ENCODE peak calls at places on chromosome 22, in seven cellular contexts. One of them, this sample, is unnamed.

GRCh38 chr22:19788661-19789225 is 28.2 kb downstream of the TBX1 start:
- DNase-seq in AG09309: no peak
- DNase-seq in coronary artery: no peak
- DNase-seq in NB4: no peak
- DNase-seq in fibroblast of mammary gland: no peak
- DNase-seq in left lung: no peak
- DNase-seq in A549: no peak
- DNase-seq in this sample: no peak

GRCh38 chr22:32413715-32414114 is 1.7 kb upstream of the RTCB start:
- DNase-seq in AG09309: no peak
- DNase-seq in coronary artery: no peak
- DNase-seq in NB4: peak
- DNase-seq in fibroblast of mammary gland: peak
- DNase-seq in left lung: no peak
- DNase-seq in A549: peak
- DNase-seq in this sample: peak

GRCh38 chr22:50061824-50062355 is 3.8 kb upstream of the TTLL8 start:
- DNase-seq in AG09309: no peak
- DNase-seq in coronary artery: no peak
- DNase-seq in NB4: no peak
- DNase-seq in fibroblast of mammary gland: no peak
- DNase-seq in left lung: no peak
- DNase-seq in A549: no peak
- DNase-seq in this sample: no peak

GRCh38 chr22:50486561-50487289 is at the start of gene MIOX:
- DNase-seq in AG09309: no peak
- DNase-seq in coronary artery: no peak
- DNase-seq in NB4: no peak
- DNase-seq in fibroblast of mammary gland: no peak
- DNase-seq in left lung: no peak
- DNase-seq in A549: no peak
- DNase-seq in this sample: no peak

GRCh38 chr22:42990131-42990838 is 24.7 kb downstream of the PACSIN2 start:
- DNase-seq in AG09309: peak
- DNase-seq in coronary artery: no peak
- DNase-seq in NB4: peak
- DNase-seq in fibroblast of mammary gland: peak
- DNase-seq in left lung: no peak
- DNase-seq in A549: peak
- DNase-seq in this sample: no peak

GRCh38 chr22:38882480-38882879 is 10.5 kb upstream of the CBX6 start:
- DNase-seq in AG09309: no peak
- DNase-seq in coronary artery: peak
- DNase-seq in NB4: no peak
- DNase-seq in fibroblast of mammary gland: peak
- DNase-seq in left lung: no peak
- DNase-seq in A549: no peak
- DNase-seq in this sample: no peak

GRCh38 chr22:23536821-23537345 is 43.2 kb downstream of the IGLL1 start:
- DNase-seq in AG09309: no peak
- DNase-seq in coronary artery: no peak
- DNase-seq in NB4: no peak
- DNase-seq in fibroblast of mammary gland: no peak
- DNase-seq in left lung: peak
- DNase-seq in A549: no peak
- DNase-seq in this sample: no peak

GRCh38 chr22:42732071-42732470 is 11.4 kb upstream of the A4GALT start:
- DNase-seq in AG09309: no peak
- DNase-seq in coronary artery: no peak
- DNase-seq in NB4: no peak
- DNase-seq in fibroblast of mammary gland: no peak
- DNase-seq in left lung: no peak
- DNase-seq in A549: no peak
- DNase-seq in this sample: no peak

GRCh38 chr22:27745809-27746208 is 55.7 kb downstream of the MN1 start:
- DNase-seq in AG09309: no peak
- DNase-seq in coronary artery: no peak
- DNase-seq in NB4: no peak
- DNase-seq in fibroblast of mammary gland: no peak
- DNase-seq in left lung: no peak
- DNase-seq in A549: no peak
- DNase-seq in this sample: no peak

GRCh38 chr22:24418786-24419479 is 8.5 kb upstream of the ADORA2A start:
- DNase-seq in AG09309: no peak
- DNase-seq in coronary artery: no peak
- DNase-seq in NB4: no peak
- DNase-seq in fibroblast of mammary gland: no peak
- DNase-seq in left lung: peak
- DNase-seq in A549: no peak
- DNase-seq in this sample: no peak

DNA sequence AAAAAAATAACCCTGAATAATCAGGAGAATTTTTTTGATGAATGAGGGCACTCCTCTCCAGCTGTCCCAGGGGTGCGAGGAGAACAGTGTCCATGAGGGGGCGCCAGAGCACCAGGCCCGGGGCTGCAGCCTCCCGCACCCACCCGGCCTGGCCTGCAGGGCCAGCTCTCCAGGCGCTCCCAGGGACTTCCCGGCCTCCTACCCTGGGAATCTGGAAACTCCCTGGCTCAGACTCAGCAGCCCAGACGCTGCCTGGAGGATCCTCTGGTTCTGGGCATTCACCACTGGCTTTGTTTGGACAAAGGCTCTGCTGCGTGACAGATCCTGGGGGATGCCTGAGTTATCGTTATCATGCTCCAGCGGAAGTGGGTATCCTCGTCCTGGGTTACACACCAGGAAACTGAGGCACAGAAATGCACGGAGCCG is 31.0 kb downstream of the MCM5 start:
- DNase-seq in AG09309: peak
- DNase-seq in coronary artery: peak
- DNase-seq in NB4: peak
- DNase-seq in fibroblast of mammary gland: peak
- DNase-seq in left lung: peak
- DNase-seq in A549: peak
- DNase-seq in this sample: peak
- TF ChIP-seq CTCF in AG09309: peak
- TF ChIP-seq CTCF in coronary artery: peak
- TF ChIP-seq CTCF in NB4: peak
- TF ChIP-seq CTCF in fibroblast of mammary gland: peak
- TF ChIP-seq CTCF in left lung: peak
- TF ChIP-seq CTCF in A549: peak
- TF ChIP-seq CTCF in this sample: peak

GRCh38 chr22:37198290-37199102 is 10.4 kb upstream of the C1QTNF6 start:
- DNase-seq in AG09309: no peak
- DNase-seq in coronary artery: no peak
- DNase-seq in NB4: peak
- DNase-seq in fibroblast of mammary gland: peak
- DNase-seq in left lung: peak
- DNase-seq in A549: peak
- DNase-seq in this sample: peak
- TF ChIP-seq CTCF in AG09309: peak
- TF ChIP-seq CTCF in coronary artery: peak
- TF ChIP-seq CTCF in NB4: peak
- TF ChIP-seq CTCF in fibroblast of mammary gland: peak
- TF ChIP-seq CTCF in left lung: peak
- TF ChIP-seq CTCF in A549: peak
- TF ChIP-seq CTCF in this sample: peak

DNA sequence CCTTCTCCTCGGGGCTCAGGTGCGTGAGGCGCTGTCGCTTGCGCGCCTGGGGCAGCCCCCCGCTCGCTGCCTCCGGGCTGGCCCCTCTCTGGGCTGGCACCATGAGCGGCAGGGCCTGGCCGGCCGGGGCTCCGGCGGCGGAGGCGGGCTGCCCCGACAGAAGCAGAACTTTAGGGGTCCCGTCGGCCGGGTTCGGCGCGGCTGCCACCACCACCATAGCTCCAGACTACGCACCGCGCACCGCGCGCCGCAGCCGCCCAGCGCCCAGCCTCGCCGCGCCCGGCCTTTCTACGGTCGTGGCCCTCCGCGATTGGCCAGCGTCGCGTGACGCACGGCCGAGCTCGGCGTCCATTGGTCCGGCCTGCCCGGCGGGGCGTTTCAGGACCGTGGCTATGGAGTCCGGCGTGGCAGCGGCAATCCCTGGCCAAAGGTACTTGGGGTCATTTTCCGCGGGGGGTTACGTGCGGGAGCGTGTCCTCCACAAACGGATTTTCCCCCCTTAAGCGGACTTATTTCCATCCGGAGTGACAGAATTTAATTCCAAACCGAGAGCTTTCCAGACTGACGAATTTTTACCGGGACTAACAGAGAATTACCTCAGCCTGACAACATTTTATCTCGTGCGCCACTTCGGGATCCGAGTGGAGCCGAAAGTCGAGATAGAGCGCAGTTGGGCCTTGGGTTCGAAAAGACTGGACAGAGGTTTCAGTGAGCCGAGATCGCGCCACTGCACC is at the start of gene XBP1:
- DNase-seq in AG09309: peak
- DNase-seq in coronary artery: peak
- DNase-seq in NB4: peak
- DNase-seq in fibroblast of mammary gland: peak
- DNase-seq in left lung: peak
- DNase-seq in A549: peak
- DNase-seq in this sample: peak
- TF ChIP-seq CTCF in AG09309: no peak
- TF ChIP-seq CTCF in coronary artery: no peak
- TF ChIP-seq CTCF in NB4: no peak
- TF ChIP-seq CTCF in fibroblast of mammary gland: no peak
- TF ChIP-seq CTCF in left lung: no peak
- TF ChIP-seq CTCF in A549: no peak
- TF ChIP-seq CTCF in this sample: no peak

GRCh38 chr22:31085493-31085824 is 4.3 kb downstream of the SMTN start:
- DNase-seq in AG09309: no peak
- DNase-seq in coronary artery: no peak
- DNase-seq in NB4: peak
- DNase-seq in fibroblast of mammary gland: no peak
- DNase-seq in left lung: no peak
- DNase-seq in A549: no peak
- DNase-seq in this sample: no peak

GRCh38 chr22:31083923-31084810 is 3.0 kb downstream of the SMTN start:
- DNase-seq in AG09309: no peak
- DNase-seq in coronary artery: peak
- DNase-seq in NB4: peak
- DNase-seq in fibroblast of mammary gland: no peak
- DNase-seq in left lung: no peak
- DNase-seq in A549: no peak
- DNase-seq in this sample: no peak

GRCh38 chr22:31085928-31086327 is 4.8 kb downstream of the SMTN start:
- DNase-seq in AG09309: no peak
- DNase-seq in coronary artery: peak
- DNase-seq in NB4: no peak
- DNase-seq in fibroblast of mammary gland: no peak
- DNase-seq in left lung: no peak
- DNase-seq in A549: no peak
- DNase-seq in this sample: no peak

GRCh38 chr22:31083377-31083768 is 2.3 kb downstream of the SMTN start:
- DNase-seq in AG09309: no peak
- DNase-seq in coronary artery: peak
- DNase-seq in NB4: no peak
- DNase-seq in fibroblast of mammary gland: no peak
- DNase-seq in left lung: no peak
- DNase-seq in A549: no peak
- DNase-seq in this sample: no peak

GRCh38 chr22:31084811-31085492 is 3.8 kb downstream of the SMTN start:
- DNase-seq in AG09309: no peak
- DNase-seq in coronary artery: peak
- DNase-seq in NB4: peak
- DNase-seq in fibroblast of mammary gland: peak
- DNase-seq in left lung: peak
- DNase-seq in A549: peak
- DNase-seq in this sample: peak
- TF ChIP-seq CTCF in AG09309: peak
- TF ChIP-seq CTCF in coronary artery: peak
- TF ChIP-seq CTCF in NB4: peak
- TF ChIP-seq CTCF in fibroblast of mammary gland: peak
- TF ChIP-seq CTCF in left lung: peak
- TF ChIP-seq CTCF in A549: peak
- TF ChIP-seq CTCF in this sample: peak

This sample was measured in endothelial cell.